ENCODE peak calls at places on chromosomes 7 and 10, in ten cellular contexts. R is heart right ventricle, Z is testis, E is transverse colon, X is Panc1, I is HCT116, V is tibial artery, T is endodermal cell, H is endothelial cell of umbilical vein, O is IMR-90. D is an unnamed sample.
A peak's percentile ranks its signal among the peaks of the same experiment; 100 is the strongest.

GRCh38 chr10:6928531-6929080 is 348.5 kb upstream of the PRKCQ start:
- DNase-seq in R (no peak), Z (no peak), E (no peak), X (no peak), I (no peak), V (no peak), T (no peak), H (no peak), O (no peak), D (no peak)

GRCh38 chr7:14504134-14504533 is 398.4 kb downstream of the DGKB start:
- DNase-seq in R (no peak), Z (no peak), E (no peak), X (no peak), I (no peak), V (no peak), T (no peak), H (no peak), O (no peak), D (no peak)

GRCh38 chr10:101561068-101561915 is 26.8 kb downstream of the POLL start:
- DNase-seq in R (no peak), Z (peak; percentile 8), E (no peak), X (no peak), I (no peak), V (no peak), T (peak; percentile 54), H (no peak), O (no peak), D (no peak)

GRCh38 chr10:34031410-34031809 is 696.9 kb upstream of the NRP1 start:
- DNase-seq in R (peak; percentile 19), Z (peak; percentile 16), E (peak; percentile 12), X (no peak), I (no peak), V (peak; percentile 86), T (no peak), H (no peak), O (peak; percentile 76), D (no peak)

GRCh38 chr7:21192662-21193061 is 235.2 kb upstream of the SP4 start:
- DNase-seq in R (no peak), Z (no peak), E (no peak), X (no peak), I (no peak), V (no peak), T (no peak), H (peak; percentile 17), O (no peak), D (no peak)

GRCh38 chr7:85162743-85163142 is 24.1 kb downstream of the SEMA3D start:
- DNase-seq in R (no peak), Z (no peak), E (no peak), X (no peak), I (no peak), V (no peak), T (no peak), H (peak; percentile 47), O (peak; percentile 13), D (no peak)

GRCh38 chr7:14960686-14961085 is 58.1 kb upstream of the DGKB start:
- DNase-seq in R (no peak), Z (no peak), E (no peak), X (no peak), I (no peak), V (no peak), T (no peak), H (no peak), O (no peak), D (no peak)

GRCh38 chr10:28975891-28976471 is 298.7 kb downstream of the BAMBI start:
- DNase-seq in R (no peak), Z (no peak), E (no peak), X (no peak), I (no peak), V (no peak), T (no peak), H (no peak), O (peak; percentile 36), D (no peak)

GRCh38 chr7:49774459-49775064 is 1.1 kb downstream of the VWC2 start:
- DNase-seq in R (peak; percentile 9), Z (no peak), E (no peak), X (no peak), I (no peak), V (no peak), T (peak; percentile 82), H (no peak), O (no peak), D (no peak)

GRCh38 chr7:131157530-131158243 is 170.0 kb upstream of the MKLN1 start:
- DNase-seq in R (no peak), Z (peak; percentile 75), E (peak; percentile 18), X (no peak), I (no peak), V (peak; percentile 77), T (no peak), H (no peak), O (peak; percentile 36), D (no peak)

GRCh38 chr10:73110345-73110849 is at the start of gene NUDT13:
- DNase-seq in R (peak; percentile 90), Z (peak; percentile 89), E (peak; percentile 72), X (no peak), I (peak; percentile 42), V (peak; percentile 78), T (peak; percentile 89), H (peak; percentile 83), O (peak; percentile 73), D (peak; percentile 86)

GRCh38 chr7:123393623-123394022 is 140.8 kb downstream of the IQUB start:
- DNase-seq in R (no peak), Z (no peak), E (no peak), X (no peak), I (no peak), V (no peak), T (no peak), H (no peak), O (no peak), D (no peak)

GRCh38 chr7:28192786-28193581 is 12.4 kb upstream of the JAZF1 start:
- DNase-seq in R (no peak), Z (no peak), E (no peak), X (no peak), I (no peak), V (no peak), T (no peak), H (no peak), O (peak; percentile 45), D (no peak)

GRCh38 chr7:47420117-47420780 is 161.7 kb downstream of the TNS3 start:
- DNase-seq in R (no peak), Z (no peak), E (no peak), X (no peak), I (no peak), V (no peak), T (no peak), H (no peak), O (no peak), D (no peak)

GRCh38 chr10:98463976-98464754 is 17.4 kb upstream of the HPS1 start:
- DNase-seq in R (no peak), Z (no peak), E (no peak), X (no peak), I (no peak), V (no peak), T (no peak), H (no peak), O (peak; percentile 12), D (no peak)

GRCh38 chr10:73647211-73647874 is 6.1 kb upstream of the MYOZ1 start:
- DNase-seq in R (no peak), Z (peak; percentile 55), E (peak; percentile 50), X (no peak), I (no peak), V (peak; percentile 64), T (peak; percentile 94), H (peak; percentile 28), O (no peak), D (no peak)

GRCh38 chr7:392822-393221 is 102.9 kb downstream of the FOXL3 start:
- DNase-seq in R (no peak), Z (no peak), E (no peak), X (no peak), I (no peak), V (no peak), T (no peak), H (no peak), O (no peak), D (no peak)
- H3K9me3 ChIP-seq in R (no peaks in the 10 kb centered on the region), Z (no peaks in the 10 kb centered on the region), E (peaks cover 14% of the 10 kb centered on the region), X (peaks cover 16% of the 10 kb centered on the region), I (peaks cover 10% of the 10 kb centered on the region), V (peaks cover 21% of the 10 kb centered on the region), T (peaks cover 13% of the 10 kb centered on the region), H (no peaks in the 10 kb centered on the region), O (peaks cover 21% of the 10 kb centered on the region), D (peaks cover 16% of the 10 kb centered on the region)

DNA sequence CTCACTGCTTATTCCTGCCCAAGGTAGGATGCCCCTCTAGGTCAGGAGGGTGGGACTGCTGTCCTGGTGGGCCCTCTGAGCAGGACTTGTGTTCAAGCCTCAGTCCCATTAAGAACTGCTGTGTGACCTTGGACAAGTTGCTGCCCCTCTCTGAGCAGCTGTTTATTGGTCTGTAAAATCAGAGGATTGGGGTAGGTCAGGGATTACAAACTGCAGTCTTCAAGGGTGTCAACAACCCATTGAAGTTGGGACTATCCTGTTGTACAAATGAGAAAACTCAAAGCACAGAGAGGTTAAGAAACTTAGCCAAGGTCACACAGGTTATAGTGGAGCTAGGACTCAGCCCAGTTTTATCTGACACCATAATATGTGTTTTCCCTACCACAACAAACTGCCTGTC is 55.3 kb downstream of the ZMIZ1 start:
- DNase-seq in R (no peak), Z (no peak), E (no peak), X (no peak), I (no peak), V (no peak), T (no peak), H (no peak), O (no peak), D (no peak)
- H3K9me3 ChIP-seq in R (no peaks in the 10 kb centered on the region), Z (no peaks in the 10 kb centered on the region), E (no peaks in the 10 kb centered on the region), X (no peaks in the 10 kb centered on the region), I (no peaks in the 10 kb centered on the region), V (no peaks in the 10 kb centered on the region), T (no peaks in the 10 kb centered on the region), H (no peaks in the 10 kb centered on the region), O (no peaks in the 10 kb centered on the region), D (no peaks in the 10 kb centered on the region)

DNA sequence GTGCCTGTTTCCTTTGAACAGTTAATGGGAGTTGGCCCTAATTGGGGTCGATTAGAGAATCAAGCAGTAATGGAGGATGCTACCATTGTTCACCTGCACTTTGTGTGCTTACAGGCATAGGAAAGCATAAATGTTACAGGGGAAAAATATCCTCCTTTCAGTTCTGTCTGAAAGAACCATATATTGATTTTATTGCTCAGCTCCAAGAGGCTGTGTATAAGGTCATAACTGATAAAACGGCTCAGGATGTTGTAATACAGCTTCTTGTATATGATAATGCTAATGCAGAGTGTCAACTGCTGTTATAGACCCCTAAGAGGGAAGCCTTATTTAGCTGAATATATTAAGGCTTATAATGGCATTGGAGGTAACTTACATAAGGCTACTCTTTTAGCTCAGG is 32.9 kb upstream of the AKR1C2 start:
- DNase-seq in R (no peak), Z (no peak), E (no peak), X (no peak), I (no peak), V (no peak), T (no peak), H (no peak), O (no peak), D (no peak)
- H3K9me3 ChIP-seq in R (no peaks in the 10 kb centered on the region), Z (no peaks in the 10 kb centered on the region), E (peaks cover 5% of the 10 kb centered on the region), X (peaks cover 6% of the 10 kb centered on the region), I (no peaks in the 10 kb centered on the region), V (peaks cover 21% of the 10 kb centered on the region), T (peaks cover 29% of the 10 kb centered on the region), H (peaks cover 2% of the 10 kb centered on the region), O (peaks cover 5% of the 10 kb centered on the region), D (peaks cover 42% of the 10 kb centered on the region)

DNA sequence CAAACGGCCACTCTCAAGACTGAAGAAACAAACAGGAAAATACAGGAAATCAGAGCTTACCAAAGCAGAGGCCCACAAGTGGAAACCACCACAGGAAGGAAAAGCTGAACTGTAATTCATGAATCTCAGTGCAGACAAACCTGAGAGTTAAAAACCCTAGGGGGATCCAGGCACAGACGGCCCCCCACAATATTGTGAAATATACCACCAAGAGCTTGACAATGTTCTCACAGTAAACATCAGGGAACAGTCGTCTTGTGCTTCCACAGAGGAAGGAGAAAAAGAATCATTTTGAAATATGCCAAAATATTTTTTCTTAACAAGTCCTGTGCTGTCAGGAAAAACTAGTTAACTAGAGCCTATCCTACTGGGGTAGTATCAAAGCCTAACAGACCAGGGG is 68.2 kb upstream of the NRG3 start:
- DNase-seq in R (no peak), Z (no peak), E (no peak), X (no peak), I (no peak), V (no peak), T (no peak), H (no peak), O (no peak), D (no peak)
- H3K9me3 ChIP-seq in R (no peaks in the 10 kb centered on the region), Z (no peaks in the 10 kb centered on the region), E (peaks cover 9% of the 10 kb centered on the region), X (peaks cover 3% of the 10 kb centered on the region), I (peaks cover 15% of the 10 kb centered on the region), V (peaks cover 12% of the 10 kb centered on the region), T (peaks cover 24% of the 10 kb centered on the region), H (no peaks in the 10 kb centered on the region), O (peaks cover 4% of the 10 kb centered on the region), D (peaks cover 3% of the 10 kb centered on the region)